ENCODE peak calls at places on chromosomes 11 and 22, in eight cellular contexts. L, E, K, C, T, V, R and G are unnamed samples.
A peak's percentile ranks its signal among the peaks of the same experiment; 100 is the strongest.

GRCh38 chr11:65633390-65634139 is 4.3 kb upstream of the SIPA1 start:
- DNase-seq in E (no peak), V (no peak), K (peak; percentile 24), R (no peak), L (no peak), T (no peak), C (no peak), G (no peak)

GRCh38 chr22:44459041-44459440 is 39.0 kb downstream of the RTL6 start:
- DNase-seq in V (no peak), T (no peak), C (no peak), L (no peak), E (no peak), R (no peak), K (no peak), G (no peak)

GRCh38 chr22:33922268-33922667 is 2.0 kb upstream of the LARGE1 start:
- DNase-seq in C (no peak), K (no peak), E (no peak), R (peak; percentile 25), L (peak; percentile 32), T (peak; percentile 34), V (no peak), G (no peak)

GRCh38 chr11:3609416-3610265 is 32.2 kb downstream of the ART5 start:
- DNase-seq in R (peak; percentile 64), K (peak; percentile 55), E (no peak), C (peak; percentile 57), T (no peak), L (no peak), V (peak; percentile 9), G (peak; percentile 29)

GRCh38 chr22:19120829-19121630 is 1.2 kb downstream of the DGCR2 start:
- DNase-seq in L (no peak), C (peak; percentile 70), T (no peak), R (peak; percentile 54), E (no peak), K (no peak), V (no peak), G (peak; percentile 4)

GRCh38 chr11:37786214-37786755 is 1188.2 kb upstream of the RAG2 start:
- DNase-seq in R (no peak), C (peak; percentile 69), E (no peak), T (no peak), V (peak; percentile 33), K (no peak), L (no peak), G (no peak)

GRCh38 chr11:18614667-18615066 is 15.1 kb downstream of the MISFA start:
- DNase-seq in R (no peak), K (no peak), C (no peak), L (no peak), T (no peak), V (no peak), E (no peak), G (no peak)

GRCh38 chr22:49325531-49326395 is 501.9 kb downstream of the BRD1 start:
- DNase-seq in C (no peak), R (no peak), E (no peak), V (no peak), K (no peak), L (no peak), T (no peak), G (no peak)

GRCh38 chr11:45847908-45848316 is 637 bp downstream of the CRY2 start:
- DNase-seq in C (peak; percentile 64), L (no peak), T (peak; percentile 64), E (peak; percentile 8), K (peak; percentile 65), R (peak; percentile 54), V (no peak), G (peak; percentile 39)

GRCh38 chr11:126305699-126306098 is 1.8 kb downstream of the DCPS start:
- DNase-seq in R (no peak), T (no peak), K (no peak), V (no peak), C (no peak), E (no peak), L (no peak), G (no peak)

GRCh38 chr11:65502852-65503603 is 4.2 kb downstream of the MALAT1 start:
- DNase-seq in C (peak; percentile 48), R (no peak), L (no peak), T (peak; percentile 4), V (peak; percentile 41), K (no peak), E (no peak), G (peak; percentile 57)

GRCh38 chr22:35756722-35757121 is 39.0 kb downstream of the APOL5 start:
- DNase-seq in T (no peak), K (no peak), V (no peak), C (no peak), L (no peak), E (no peak), R (no peak), G (no peak)

GRCh38 chr11:72058416-72059034 is 21.8 kb downstream of the NUMA1 start:
- DNase-seq in E (no peak), R (no peak), K (no peak), L (no peak), C (peak; percentile 69), V (no peak), T (no peak), G (peak; percentile 48)

GRCh38 chr11:119416606-119417580 is 6.1 kb downstream of the THY1 start:
- DNase-seq in L (no peak), E (no peak), V (peak; percentile 67), K (no peak), T (no peak), C (peak; percentile 83), R (peak; percentile 77), G (peak; percentile 63)

GRCh38 chr11:2251138-2251537 is 19.2 kb downstream of the ASCL2 start:
- DNase-seq in K (no peak), E (no peak), R (no peak), C (no peak), V (no peak), L (no peak), T (no peak), G (no peak)

GRCh38 chr22:28034760-28035401 is 115.8 kb upstream of the PITPNB start:
- DNase-seq in T (peak; percentile 88), C (peak; percentile 53), V (no peak), E (no peak), L (peak; percentile 28), K (peak; percentile 83), R (peak; percentile 24), G (peak; percentile 47)

GRCh38 chr22:50422046-50422445 is 52.8 kb downstream of the SBF1 start:
- DNase-seq in K (no peak), C (no peak), R (no peak), L (no peak), V (no peak), E (no peak), T (no peak), G (no peak)

GRCh38 chr11:131537729-131538128 is 167.3 kb downstream of the NTM start:
- DNase-seq in L (no peak), E (no peak), V (no peak), K (no peak), C (no peak), T (no peak), R (no peak), G (no peak)

GRCh38 chr11:45106006-45106405 is 40.4 kb upstream of the PRDM11 start:
- DNase-seq in C (no peak), K (no peak), E (no peak), V (no peak), R (no peak), T (no peak), L (no peak), G (no peak)

GRCh38 chr22:35883028-35883620 is 145.5 kb downstream of the RBFOX2 start:
- DNase-seq in R (peak; percentile 33), L (no peak), V (no peak), E (no peak), K (peak; percentile 43), C (peak; percentile 62), T (no peak), G (peak; percentile 41)

GRCh38 chr22:43777204-43777671 is 34.9 kb downstream of the EFCAB6 start:
- DNase-seq in L (no peak), T (no peak), C (peak; percentile 69), E (no peak), R (peak; percentile 67), K (no peak), V (no peak), G (peak; percentile 32)

GRCh38 chr11:124754309-124754708 is 2.3 kb upstream of the VSIG2 start:
- DNase-seq in C (peak; percentile 51), K (no peak), L (no peak), R (no peak), E (no peak), V (no peak), T (no peak), G (peak; percentile 42)

GRCh38 chr11:134151083-134151747 is 72.6 kb downstream of the NCAPD3 start:
- DNase-seq in L (no peak), E (no peak), K (no peak), V (no peak), T (no peak), C (no peak), R (no peak), G (no peak)

GRCh38 chr11:38176812-38177322 is 1578.8 kb upstream of the RAG2 start:
- DNase-seq in T (no peak), V (no peak), R (no peak), C (no peak), K (no peak), E (no peak), L (no peak), G (no peak)

GRCh38 chr11:16512163-16512562 is 155.8 kb upstream of the SOX6 start:
- DNase-seq in K (no peak), E (no peak), V (no peak), L (no peak), R (no peak), T (no peak), C (no peak), G (no peak)

GRCh38 chr11:28835790-28836189 is 727.6 kb downstream of the METTL15 start:
- DNase-seq in R (no peak), E (no peak), V (no peak), K (no peak), T (no peak), L (no peak), C (peak; percentile 81), G (peak; percentile 80)

GRCh38 chr11:116930177-116930576 is 92.8 kb upstream of the APOA1 start:
- DNase-seq in K (peak; percentile 14), C (no peak), T (peak; percentile 24), L (no peak), R (peak; percentile 24), E (no peak), V (no peak), G (peak; percentile 19)

GRCh38 chr11:11993814-11994213 is 14.6 kb downstream of the DKK3 start:
- DNase-seq in V (no peak), C (peak; percentile 96), K (no peak), T (no peak), E (no peak), R (peak; percentile 82), L (peak; percentile 15), G (peak; percentile 80)

GRCh38 chr11:2790581-2790925 is 90.8 kb upstream of the KCNQ1OT1 start:
- DNase-seq in C (no peak), E (no peak), K (no peak), T (peak; percentile 14), L (no peak), R (no peak), V (no peak), G (no peak)

GRCh38 chr11:126732981-126733380 is 267.6 kb downstream of the KIRREL3 start:
- DNase-seq in R (no peak), L (no peak), E (no peak), V (no peak), C (no peak), K (no peak), T (no peak), G (no peak)

GRCh38 chr11:96075532-96075959 is 151.6 kb upstream of the MTMR2 start:
- DNase-seq in E (no peak), R (no peak), C (no peak), T (no peak), L (no peak), K (peak; percentile 9), V (no peak), G (no peak)

GRCh38 chr11:26622201-26622600 is 50.1 kb upstream of the MUC15 start:
- DNase-seq in L (no peak), E (no peak), V (no peak), K (no peak), C (no peak), R (no peak), T (no peak), G (no peak)

GRCh38 chr22:49629586-49630447 is 197.9 kb downstream of the BRD1 start:
- DNase-seq in R (no peak), L (no peak), V (no peak), K (no peak), C (no peak), E (no peak), T (no peak), G (no peak)

GRCh38 chr11:109795234-109795633 is 298.0 kb upstream of the ZC3H12C start:
- DNase-seq in L (no peak), R (no peak), K (no peak), E (no peak), C (peak; percentile 77), T (no peak), V (no peak), G (peak; percentile 88)